ENCODE peak calls at places on chromosomes 7 and 10, in five cellular contexts. P is BJ, X is ovary, H is heart right ventricle, Y is psoas muscle. G is an unnamed sample.

GRCh38 chr10:14603539-14604102 is 171.1 kb downstream of the FAM107B start:
- DNase-seq in P (no peak), Y (peak; percentile 31), X (no peak), H (peak; percentile 15), G (no peak)

GRCh38 chr10:1374901-1375804 is 319.0 kb downstream of the WDR37 start:
- DNase-seq in X (no peak), Y (no peak), H (no peak), P (no peak), G (no peak)

GRCh38 chr10:27618036-27618615 is 114.0 kb downstream of the RAB18 start:
- DNase-seq in X (no peak), H (no peak), P (no peak), Y (no peak), G (no peak)

GRCh38 chr10:102645388-102645740 is 1.1 kb downstream of the TRIM8 start:
- DNase-seq in Y (peak; percentile 77), X (peak; percentile 62), P (no peak), H (peak; percentile 70), G (no peak)

GRCh38 chr10:107971411-107971810 is 806.9 kb upstream of the SORCS1 start:
- DNase-seq in Y (no peak), P (no peak), H (no peak), X (no peak), G (peak; percentile 80)

GRCh38 chr10:98528785-98529183 is 82.0 kb upstream of the HPS1 start:
- DNase-seq in P (no peak), Y (no peak), X (no peak), H (no peak), G (no peak)

GRCh38 chr10:112383325-112383724 is 9.4 kb downstream of the ACSL5 start:
- DNase-seq in P (no peak), X (peak; percentile 58), H (no peak), Y (no peak), G (no peak)

GRCh38 chr7:20556091-20556490 is 59.4 kb upstream of the ABCB5 start:
- DNase-seq in X (no peak), P (no peak), H (no peak), Y (no peak), G (no peak)

GRCh38 chr10:9848981-9849380 is 1168.7 kb upstream of the CELF2 start:
- DNase-seq in P (no peak), H (no peak), X (no peak), Y (no peak), G (no peak)

GRCh38 chr10:5985029-5985428 is 7.7 kb upstream of the IL15RA start:
- DNase-seq in Y (no peak), P (no peak), H (no peak), X (no peak), G (no peak)

GRCh38 chr7:151694828-151695580 is 175.3 kb upstream of the RHEB start:
- DNase-seq in Y (peak; percentile 67), H (peak; percentile 70), X (no peak), P (no peak), G (no peak)

GRCh38 chr10:132306951-132307751 is 599 bp downstream of the STK32C start:
- DNase-seq in H (peak; percentile 52), X (peak; percentile 37), P (no peak), Y (peak; percentile 53), G (no peak)

GRCh38 chr7:132112632-132113031 is 463.6 kb downstream of the PLXNA4 start:
- DNase-seq in P (no peak), H (no peak), Y (no peak), X (no peak), G (no peak)

GRCh38 chr10:97428572-97428981 is 2.6 kb downstream of the PGAM1 start:
- DNase-seq in Y (no peak), P (no peak), H (no peak), X (no peak), G (no peak)

GRCh38 chr10:45513586-45513985 is 139.6 kb downstream of the ALOX5 start:
- DNase-seq in P (no peak), Y (no peak), H (no peak), X (no peak), G (no peak)

GRCh38 chr7:95905165-95905564 is 132.8 kb downstream of the DYNC1I1 start:
- DNase-seq in Y (no peak), P (no peak), X (no peak), H (no peak), G (no peak)

GRCh38 chr7:47485640-47486435 is 96.1 kb downstream of the TNS3 start:
- DNase-seq in Y (no peak), P (no peak), X (no peak), H (peak; percentile 50), G (no peak)

GRCh38 chr7:104327963-104328307 is 468 bp upstream of the LHFPL3 start:
- DNase-seq in X (no peak), P (no peak), H (no peak), Y (no peak), G (no peak)
- H3K4me3 ChIP-seq in X (no peak overlapping the region), P (no peak overlapping the region), H (no peak overlapping the region), Y (no peak overlapping the region), G (peak overlapping the region; percentile 41)

GRCh38 chr10:49568235-49568634 is 29.3 kb upstream of the ERCC6 start:
- DNase-seq in H (no peak), P (peak; percentile 88), Y (no peak), X (no peak), G (no peak)

GRCh38 chr10:49564461-49565009 is 25.6 kb upstream of the ERCC6 start:
- DNase-seq in P (no peak), H (no peak), X (no peak), Y (no peak), G (no peak)

GRCh38 chr10:49569031-49569765 is 30.3 kb upstream of the ERCC6 start:
- DNase-seq in P (peak; percentile 57), Y (no peak), X (no peak), H (no peak), G (no peak)

GRCh38 chr10:49571419-49571818 is 32.5 kb upstream of the ERCC6 start:
- DNase-seq in X (no peak), Y (no peak), H (no peak), P (no peak), G (no peak)

GRCh38 chr10:49567810-49568209 is 28.9 kb upstream of the ERCC6 start:
- DNase-seq in Y (no peak), P (no peak), X (no peak), H (no peak), G (no peak)
- H3K4me3 ChIP-seq in Y (no peak overlapping the region), P (no peak overlapping the region), X (no peak overlapping the region), H (no peak overlapping the region), G (no peak overlapping the region)

DNA sequence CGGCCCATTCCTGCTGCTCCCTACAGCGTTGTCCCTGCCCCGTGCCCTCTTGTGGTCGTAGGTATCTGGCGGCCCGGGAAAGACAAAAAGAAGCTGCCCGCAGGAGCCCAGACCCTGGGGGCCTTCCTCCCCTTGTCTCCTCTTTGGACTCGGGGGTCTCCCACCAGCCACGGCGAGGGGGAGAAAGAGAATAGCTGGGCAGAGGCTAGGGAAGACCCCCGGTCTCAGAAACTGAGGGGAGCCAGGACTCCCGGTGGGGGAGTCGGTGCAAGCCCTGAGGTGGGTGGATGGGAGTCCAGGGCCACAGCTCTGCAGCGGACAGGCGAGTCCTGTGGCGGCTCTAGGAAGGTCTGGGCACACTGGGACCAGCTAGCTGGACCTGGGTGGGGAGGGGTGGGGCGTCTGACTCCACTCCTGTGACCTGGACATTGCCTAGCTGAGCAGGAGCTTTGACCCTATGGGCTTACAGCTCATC is 1.3 kb upstream of the SH2D4B start:
- DNase-seq in P (no peak), X (no peak), H (no peak), Y (no peak), G (no peak)
- H3K4me3 ChIP-seq in P (no peak overlapping the region), X (no peak overlapping the region), H (peak overlapping the region; percentile 59), Y (peak overlapping the region; percentile 60), G (no peak overlapping the region)

DNA sequence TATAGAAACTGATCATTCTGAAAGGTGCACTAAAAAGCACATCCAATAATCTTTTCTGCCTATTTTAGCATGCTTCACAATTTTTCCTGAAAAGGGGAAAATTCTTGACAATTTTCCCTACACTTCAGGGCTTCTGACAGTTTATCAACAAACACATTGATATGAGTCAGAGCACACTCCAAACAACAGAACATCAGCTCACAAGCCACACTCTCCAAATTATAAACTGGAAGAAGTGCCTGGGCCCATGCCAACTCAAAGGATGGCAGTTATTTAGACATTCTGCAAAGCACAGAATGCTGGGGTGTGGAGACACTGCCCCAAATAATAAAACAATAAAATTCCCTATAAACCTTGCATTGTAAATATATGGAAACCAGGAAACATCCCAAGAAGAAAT is 90.8 kb downstream of the ELAPOR2 start:
- DNase-seq in H (no peak), X (no peak), P (no peak), Y (no peak), G (no peak)
- H3K4me3 ChIP-seq in H (no peak overlapping the region), X (no peak overlapping the region), P (no peak overlapping the region), Y (no peak overlapping the region), G (no peak overlapping the region)

DNA sequence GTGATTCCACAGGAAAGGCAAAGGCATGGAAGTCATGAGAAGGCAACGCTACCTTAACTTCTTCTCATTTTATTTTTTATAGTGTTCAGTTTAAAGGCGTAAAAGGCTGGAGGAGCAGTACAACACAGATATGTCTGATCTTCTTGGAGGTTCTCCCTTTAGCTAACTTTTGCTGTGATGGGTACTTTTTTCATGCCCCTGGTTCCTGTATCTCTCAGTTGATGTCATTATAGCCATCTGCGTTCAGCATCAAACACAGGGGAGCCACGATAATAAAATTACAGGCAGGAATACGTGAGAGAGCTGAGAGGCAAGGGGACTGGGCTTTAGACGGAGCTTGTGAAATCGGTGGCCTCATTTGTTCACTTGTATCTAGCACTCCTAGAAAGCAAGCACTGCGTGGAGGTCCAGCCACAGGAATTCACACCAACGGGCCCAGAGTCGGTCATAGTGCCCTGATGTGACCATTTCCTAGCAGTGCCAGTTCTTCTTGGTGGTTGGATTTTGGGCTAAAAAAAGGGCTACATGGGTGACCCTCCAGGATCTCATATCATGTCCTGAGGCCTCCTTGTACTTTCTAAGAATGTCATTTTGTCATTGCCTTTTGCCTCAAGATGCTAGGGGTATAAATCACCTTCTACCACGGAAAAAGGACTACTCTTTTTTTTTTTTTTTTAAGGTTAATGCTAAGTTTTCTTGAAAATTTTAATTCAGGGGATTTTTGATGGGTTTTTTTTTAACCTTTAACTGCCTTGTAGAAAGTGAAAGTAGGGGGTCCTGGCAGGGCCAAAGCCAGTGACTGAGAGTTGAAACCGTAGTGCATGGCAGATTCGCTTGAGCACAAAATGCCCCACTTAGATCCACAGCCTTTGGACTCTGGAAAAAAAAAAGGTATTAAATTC is 191.5 kb downstream of the CELF2 start:
- DNase-seq in P (no peak), Y (no peak), X (no peak), H (no peak), G (no peak)
- H3K4me3 ChIP-seq in P (no peak overlapping the region), Y (no peak overlapping the region), X (no peak overlapping the region), H (no peak overlapping the region), G (no peak overlapping the region)

GRCh38 chr7:86950944-86951343 is 108.5 kb downstream of the ELAPOR2 start:
- DNase-seq in P (no peak), Y (no peak), X (no peak), H (no peak), G (no peak)

GRCh38 chr7:86953653-86954336 is 105.7 kb downstream of the ELAPOR2 start:
- DNase-seq in Y (no peak), H (no peak), X (no peak), P (no peak), G (no peak)

GRCh38 chr7:86950360-86950759 is 109.1 kb downstream of the ELAPOR2 start:
- DNase-seq in H (no peak), P (no peak), X (no peak), Y (no peak), G (no peak)

GRCh38 chr7:86953219-86953618 is 106.2 kb downstream of the ELAPOR2 start:
- DNase-seq in H (no peak), X (no peak), P (no peak), Y (no peak), G (no peak)

DNA sequence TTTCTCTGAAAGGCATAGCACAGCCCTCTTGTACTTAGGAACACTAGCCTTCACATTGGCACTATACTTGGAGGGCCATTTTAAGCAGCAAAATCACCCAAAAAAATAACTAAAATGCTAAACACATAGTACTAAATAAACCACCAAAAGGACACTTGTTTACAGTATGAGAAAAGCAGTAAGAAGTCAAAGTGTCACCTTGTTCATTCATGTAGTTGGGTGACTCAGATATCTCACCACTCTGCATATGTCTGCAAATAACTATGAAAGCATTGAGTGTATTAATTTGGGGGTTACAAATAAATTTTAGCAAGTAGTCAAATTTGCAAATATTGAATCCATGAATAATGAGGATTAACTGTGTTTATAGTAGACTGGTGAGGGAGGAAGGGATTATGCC is 107.6 kb downstream of the ELAPOR2 start:
- DNase-seq in H (no peak), Y (no peak), X (no peak), P (no peak), G (no peak)
- H3K4me3 ChIP-seq in H (no peak overlapping the region), Y (no peak overlapping the region), X (no peak overlapping the region), P (no peak overlapping the region), G (no peak overlapping the region)